ENCODE peak calls at places on chromosomes 5 and 9, in five cellular contexts. C, U, L, Z and W are unnamed samples.

GRCh38 chr9:132458432-132458831 is 48.4 kb downstream of the CFAP77 start:
- DNase-seq in C (no peak), U (no peak), L (no peak), Z (no peak), W (no peak)

GRCh38 chr9:86515221-86515620 is 161.0 kb upstream of the TUT7 start:
- DNase-seq in C (no peak), U (no peak), L (no peak), Z (no peak), W (no peak)

GRCh38 chr9:16645970-16646369 is 224.5 kb downstream of the BNC2 start:
- DNase-seq in C (no peak), U (no peak), L (no peak), Z (no peak), W (no peak)

GRCh38 chr9:13412323-13412722 is 132.8 kb upstream of the MPDZ start:
- DNase-seq in C (no peak), U (no peak), L (no peak), Z (no peak), W (no peak)

GRCh38 chr5:40033411-40033810 is 608.6 kb upstream of the DAB2 start:
- DNase-seq in C (no peak), U (no peak), L (no peak), Z (no peak), W (no peak)

GRCh38 chr5:154078305-154078704 is 39.5 kb downstream of the MFAP3 start:
- DNase-seq in C (no peak), U (no peak), L (no peak), Z (no peak), W (no peak)

GRCh38 chr5:142095651-142096330 is 12.8 kb upstream of the NDFIP1 start:
- DNase-seq in C (no peak), U (no peak), L (no peak), Z (no peak), W (no peak)

GRCh38 chr9:94900222-94901018 is 173.9 kb downstream of the AOPEP start:
- DNase-seq in C (no peak), U (peak), L (peak), Z (no peak), W (peak)

GRCh38 chr5:132437604-132438275 is 52.8 kb downstream of the IRF1 start:
- DNase-seq in C (peak), U (peak), L (no peak), Z (no peak), W (peak)

GRCh38 chr9:111661802-111662491 is 542 bp downstream of the GNG10 start:
- DNase-seq in C (peak), U (peak), L (peak), Z (peak), W (peak)

GRCh38 chr9:126745574-126746411 is 59.0 kb upstream of the ZBTB43 start:
- DNase-seq in C (no peak), U (no peak), L (peak), Z (no peak), W (no peak)

GRCh38 chr9:27429436-27429835 is 94.7 kb upstream of the IFNK start:
- DNase-seq in C (no peak), U (no peak), L (no peak), Z (no peak), W (no peak)

DNA sequence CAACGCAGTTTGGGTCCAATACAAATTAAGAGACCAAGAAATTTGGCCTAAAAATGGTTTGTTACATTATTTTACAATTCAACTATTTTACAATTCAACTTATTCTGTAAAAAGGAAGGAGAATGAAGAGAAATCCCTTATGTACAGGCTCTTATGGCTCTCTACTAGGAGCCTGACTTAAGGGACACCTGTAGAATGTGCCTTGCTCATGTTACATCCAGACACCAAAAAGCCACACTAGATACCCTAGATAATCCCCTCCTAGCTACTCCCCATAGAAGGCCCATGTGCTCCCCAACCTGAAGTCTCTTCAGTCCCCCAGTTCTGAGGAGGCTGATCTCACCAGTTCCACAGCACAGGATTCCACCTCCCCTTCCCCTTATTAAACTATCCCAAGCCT is 14.1 kb upstream of the NNT start:
- DNase-seq in C (no peak), U (no peak), L (no peak), Z (no peak), W (no peak)
- H2BK15ac ChIP-seq in C (no peak), U (no peak), L (no peak), Z (no peak), W (no peak)

GRCh38 chr5:73213566-73213998 is 40.6 kb downstream of the TMEM174 start:
- DNase-seq in C (no peak), U (peak), L (peak), Z (no peak), W (no peak)
- H3K4me3 ChIP-seq in C (no peak), U (no peak), L (no peak), Z (no peak), W (no peak)

GRCh38 chr9:101028346-101029299 is at the start of gene PLPPR1:
- DNase-seq in C (peak), U (peak), L (peak), Z (peak), W (peak)

GRCh38 chr9:101030022-101030391 is 1.5 kb downstream of the PLPPR1 start:
- DNase-seq in C (no peak), U (no peak), L (no peak), Z (no peak), W (no peak)

GRCh38 chr9:101027246-101027645 is 1.3 kb upstream of the PLPPR1 start:
- DNase-seq in C (no peak), U (no peak), L (no peak), Z (no peak), W (no peak)

GRCh38 chr9:101027733-101028345 is 688 bp upstream of the PLPPR1 start:
- DNase-seq in C (no peak), U (no peak), L (no peak), Z (peak), W (no peak)

GRCh38 chr9:101029300-101030021 is 934 bp downstream of the PLPPR1 start:
- DNase-seq in C (peak), U (no peak), L (no peak), Z (peak), W (no peak)
- H2BK15ac ChIP-seq in C (no peak), U (no peak), L (no peak), Z (peak), W (no peak)

GRCh38 chr5:166961028-166961427 is 1330.4 kb upstream of the WWC1 start:
- DNase-seq in C (peak), U (peak), L (no peak), Z (no peak), W (no peak)

GRCh38 chr5:166952055-166952454 is 1339.4 kb upstream of the WWC1 start:
- DNase-seq in C (peak), U (no peak), L (no peak), Z (no peak), W (no peak)

GRCh38 chr5:166961938-166962337 is 1329.5 kb upstream of the WWC1 start:
- DNase-seq in C (peak), U (no peak), L (no peak), Z (no peak), W (no peak)

GRCh38 chr5:166962470-166962869 is 1329.0 kb upstream of the WWC1 start:
- DNase-seq in C (peak), U (no peak), L (no peak), Z (no peak), W (no peak)

DNA sequence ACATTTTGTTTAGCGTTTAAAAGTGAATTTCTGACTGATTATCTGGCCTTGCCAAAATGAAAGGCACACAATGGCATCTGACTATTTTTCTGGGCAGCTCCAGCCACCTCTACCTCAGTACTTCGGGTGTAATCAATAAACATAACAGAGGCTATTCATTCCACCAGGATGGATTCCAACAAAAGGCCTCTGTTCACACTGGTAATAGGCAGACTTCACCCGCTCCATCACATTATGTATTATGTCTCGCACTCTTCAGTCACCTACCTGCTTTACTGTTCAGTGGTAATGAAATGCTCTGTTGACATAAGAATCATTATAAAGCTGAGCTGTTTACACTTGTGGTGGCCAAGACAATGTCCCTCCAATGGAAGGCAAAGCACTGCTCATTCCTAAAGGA is 1333.7 kb upstream of the WWC1 start:
- DNase-seq in C (no peak), U (no peak), L (no peak), Z (no peak), W (no peak)
- H3K4me3 ChIP-seq in C (no peak), U (no peak), L (no peak), Z (no peak), W (no peak)